ENCODE peak calls at places on chromosomes 6 and 20, in eight cellular contexts. D, U, J, F, N, L, I and A are unnamed samples.

GRCh38 chr20:10079964-10080363 is 45.2 kb downstream of the ANKEF1 start:
- DNase-seq in I (no peak), N (peak), F (no peak), J (peak), L (no peak), U (no peak), D (peak), A (peak)

GRCh38 chr6:105482227-105482839 is 79.5 kb upstream of the PREP start:
- DNase-seq in I (no peak), U (peak), F (peak), N (no peak), J (peak), D (no peak), L (no peak), A (peak)

GRCh38 chr20:20412750-20413149 is 44.8 kb downstream of the INSM1 start:
- DNase-seq in N (no peak), U (no peak), J (no peak), I (no peak), L (no peak), F (no peak), D (no peak), A (no peak)

GRCh38 chr6:162674452-162674851 is 53.1 kb downstream of the PRKN start:
- DNase-seq in U (no peak), N (no peak), D (no peak), F (no peak), J (no peak), L (no peak), I (no peak), A (no peak)

GRCh38 chr20:25470045-25470444 is 62.6 kb downstream of the GINS1 start:
- DNase-seq in N (no peak), L (no peak), F (peak), U (no peak), J (peak), D (peak), I (no peak), A (no peak)

GRCh38 chr6:167547751-167548150 is 222.9 kb downstream of the TTLL2 start:
- DNase-seq in F (peak), I (no peak), N (no peak), J (peak), D (no peak), L (no peak), U (no peak), A (no peak)

GRCh38 chr20:16485406-16485805 is 87.8 kb downstream of the KIF16B start:
- DNase-seq in U (no peak), D (no peak), I (no peak), N (no peak), F (no peak), L (no peak), J (peak), A (no peak)

GRCh38 chr6:153702671-153703070 is 336.4 kb upstream of the OPRM1 start:
- DNase-seq in I (no peak), U (no peak), L (no peak), J (no peak), F (no peak), D (peak), N (peak), A (no peak)

GRCh38 chr6:145954985-145955384 is 9.2 kb downstream of the SHPRH start:
- DNase-seq in N (no peak), F (no peak), U (no peak), L (no peak), D (no peak), J (no peak), I (no peak), A (no peak)

GRCh38 chr20:20076297-20077065 is 24.1 kb downstream of the CFAP61 start:
- DNase-seq in U (no peak), N (peak), J (peak), L (no peak), F (no peak), D (peak), I (no peak), A (peak)

GRCh38 chr6:75794954-75795739 is 46.1 kb downstream of the MYO6 start:
- DNase-seq in L (no peak), U (no peak), I (no peak), J (no peak), D (no peak), N (no peak), F (no peak), A (no peak)

GRCh38 chr20:9923648-9924047 is 84.8 kb upstream of the PAK5 start:
- DNase-seq in N (no peak), D (no peak), L (no peak), U (no peak), F (no peak), I (no peak), J (no peak), A (no peak)

GRCh38 chr6:166862287-166862977 is 93.9 kb downstream of the RNASET2 start:
- DNase-seq in D (no peak), I (peak), F (peak), N (no peak), J (no peak), L (no peak), U (peak), A (no peak)

GRCh38 chr6:93581371-93581770 is 162.0 kb upstream of the EPHA7 start:
- DNase-seq in U (no peak), D (no peak), N (no peak), I (no peak), F (no peak), L (no peak), J (no peak), A (no peak)

GRCh38 chr6:19368511-19368910 is 468.7 kb upstream of the ID4 start:
- DNase-seq in J (peak), D (peak), I (no peak), F (no peak), L (no peak), N (peak), U (no peak), A (peak)
- TF ChIP-seq CTCF in J (no peak), D (peak), I (no peak), F (no peak), L (no peak), N (no peak), U (no peak), A (peak)

DNA sequence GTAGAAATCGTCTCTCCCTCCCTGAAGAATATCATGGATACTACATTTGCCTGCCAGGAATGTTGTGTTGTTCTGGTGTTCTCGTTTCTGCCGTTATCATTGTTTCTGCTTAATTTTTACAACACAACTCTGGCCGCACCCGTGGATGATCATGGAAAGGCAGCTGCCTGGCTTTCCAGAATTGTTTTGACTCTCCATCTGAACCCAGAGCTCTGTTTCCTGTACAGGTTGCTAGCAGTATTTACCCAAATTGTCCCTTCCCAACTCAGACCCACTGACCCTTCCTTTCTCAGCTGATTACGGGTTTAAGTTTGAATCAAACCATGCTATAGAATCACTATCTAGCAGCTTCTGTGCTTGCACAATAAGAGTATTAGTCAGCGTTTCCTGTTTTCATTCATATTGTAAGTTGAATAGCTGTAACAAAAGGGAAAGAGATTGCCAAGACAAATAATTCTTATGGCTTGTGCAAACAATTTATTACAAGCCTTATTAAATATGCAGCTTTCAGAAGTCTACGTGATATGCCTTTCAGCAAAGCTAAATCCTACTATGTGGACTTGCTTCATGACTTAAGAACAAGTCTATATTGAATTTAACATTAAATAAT is 139.0 kb downstream of the MTHFD1L start:
- DNase-seq in F (no peak), U (peak), D (peak), L (no peak), N (peak), I (peak), J (peak), A (peak)
- H3K4me3 ChIP-seq in F (no peak), U (peak), D (peak), L (peak), N (no peak), I (no peak), J (no peak), A (no peak)

DNA sequence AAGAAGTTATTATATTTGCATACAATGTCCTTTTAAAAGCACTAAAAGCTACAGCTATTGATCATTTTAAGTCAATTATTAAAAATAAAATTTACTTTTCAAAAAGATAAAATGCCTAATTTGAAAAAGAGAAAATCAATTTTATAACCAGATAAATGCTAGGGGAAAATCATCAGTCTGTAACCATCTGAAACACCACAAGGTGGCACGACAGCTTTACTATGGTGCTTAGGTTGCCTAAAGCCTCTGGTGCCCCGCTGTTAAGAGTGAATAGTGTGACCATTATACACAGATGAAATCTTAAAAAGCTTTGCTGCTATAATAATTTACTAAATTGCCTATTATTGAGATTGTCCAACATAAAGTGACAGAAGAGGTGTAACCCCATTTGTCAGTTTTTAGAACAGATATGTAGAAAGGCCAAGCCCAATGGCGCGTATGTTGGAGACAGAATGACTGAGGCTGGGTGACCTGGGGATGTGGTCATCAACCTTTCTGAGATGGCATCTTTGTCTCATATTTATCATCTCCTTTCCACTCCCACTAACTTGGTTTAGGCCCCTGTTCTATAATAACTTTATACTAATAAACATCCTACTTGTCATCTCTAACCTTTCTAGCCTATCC is 100.8 kb downstream of the MOXD1 start:
- DNase-seq in U (peak), J (peak), L (no peak), N (no peak), F (peak), I (peak), D (peak), A (peak)
- TF ChIP-seq CTCF in U (peak), J (peak), L (peak), N (peak), F (peak), I (peak), D (peak), A (peak)

GRCh38 chr6:63263456-63263855 is 52.2 kb downstream of the FKBP1C start:
- DNase-seq in J (no peak), F (no peak), L (no peak), N (no peak), I (no peak), U (no peak), D (no peak), A (no peak)
- H3K4me3 ChIP-seq in J (no peak), F (no peak), L (no peak), N (no peak), I (no peak), U (no peak), D (no peak), A (no peak)